ENCODE peak calls at places on chromosome 4, in seven cellular contexts. B is pons, R is RWPE1, Q is Karpas-422, E is Ammon's horn, L is WTC11, S is foreskin fibroblast. D is an unnamed sample.
A peak's percentile ranks its signal among the peaks of the same experiment; 100 is the strongest.

GRCh38 chr4:145179201-145179860 is 1.1 kb downstream of the OTUD4 start:
- DNase-seq in B (peak; percentile 68), R (peak; percentile 50), Q (peak; percentile 94), E (peak; percentile 77), L (peak; percentile 36), S (peak; percentile 56), D (no peak)

GRCh38 chr4:122003335-122003734 is 51.5 kb upstream of the TRPC3 start:
- DNase-seq in B (peak; percentile 32), R (peak; percentile 16), Q (peak; percentile 82), E (no peak), L (peak; percentile 58), S (no peak), D (no peak)

GRCh38 chr4:149796381-149796780 is 19.3 kb downstream of the IQCM start:
- DNase-seq in B (no peak), R (no peak), Q (no peak), E (no peak), L (no peak), S (no peak), D (no peak)

GRCh38 chr4:8592366-8593267 is at the start of gene CPZ:
- DNase-seq in B (no peak), R (no peak), Q (no peak), E (no peak), L (peak; percentile 76), S (peak; percentile 29), D (no peak)

GRCh38 chr4:166670341-166670740 is 564.0 kb downstream of the SPOCK3 start:
- DNase-seq in B (no peak), R (no peak), Q (no peak), E (no peak), L (no peak), S (no peak), D (no peak)

GRCh38 chr4:176671532-176671931 is 121.2 kb downstream of the VEGFC start:
- DNase-seq in B (no peak), R (no peak), Q (no peak), E (no peak), L (no peak), S (no peak), D (no peak)

GRCh38 chr4:140260227-140260626 is 106.2 kb upstream of the MAML3 start:
- DNase-seq in B (no peak), R (peak; percentile 85), Q (no peak), E (no peak), L (no peak), S (peak; percentile 80), D (peak; percentile 60)

GRCh38 chr4:187608001-187608421 is 387.6 kb upstream of the ZFP42 start:
- DNase-seq in B (no peak), R (peak; percentile 3), Q (no peak), E (no peak), L (no peak), S (peak; percentile 26), D (peak; percentile 24)

GRCh38 chr4:189178125-189178746 is 762.4 kb upstream of the FRG1 start:
- DNase-seq in B (no peak), R (no peak), Q (no peak), E (no peak), L (no peak), S (no peak), D (no peak)

GRCh38 chr4:177196615-177197014 is 113.1 kb upstream of the NEIL3 start:
- DNase-seq in B (no peak), R (no peak), Q (no peak), E (no peak), L (no peak), S (no peak), D (no peak)

GRCh38 chr4:73734405-73735070 is 5.8 kb upstream of the CXCL8 start:
- DNase-seq in B (no peak), R (no peak), Q (no peak), E (no peak), L (no peak), S (peak; percentile 41), D (no peak)

GRCh38 chr4:155342142-155342541 is 34.6 kb downstream of the MAP9 start:
- DNase-seq in B (peak; percentile 16), R (peak; percentile 48), Q (no peak), E (no peak), L (no peak), S (peak; percentile 38), D (no peak)

GRCh38 chr4:84877051-84877833 is 89.2 kb downstream of the WDFY3 start:
- DNase-seq in B (no peak), R (no peak), Q (no peak), E (no peak), L (no peak), S (no peak), D (peak; percentile 24)

GRCh38 chr4:37453361-37454262 is 209.1 kb downstream of the NWD2 start:
- DNase-seq in B (peak; percentile 55), R (peak; percentile 66), Q (no peak), E (peak; percentile 82), L (peak; percentile 65), S (peak; percentile 3), D (no peak)

GRCh38 chr4:1246111-1246881 is 2.6 kb downstream of the CTBP1 start:
- DNase-seq in B (no peak), R (no peak), Q (peak; percentile 72), E (peak; percentile 1), L (peak; percentile 11), S (no peak), D (no peak)

GRCh38 chr4:120922390-120923200 is at the start of gene PRDM5:
- DNase-seq in B (peak; percentile 19), R (peak; percentile 58), Q (no peak), E (peak; percentile 24), L (peak; percentile 79), S (peak; percentile 38), D (peak; percentile 28)

GRCh38 chr4:25865586-25865985 is 2.8 kb upstream of the SEL1L3 start:
- DNase-seq in B (no peak), R (peak; percentile 98), Q (peak; percentile 66), E (no peak), L (peak; percentile 34), S (no peak), D (no peak)

GRCh38 chr4:158776106-158776505 is 7.3 kb downstream of the FNIP2 start:
- DNase-seq in B (peak; percentile 24), R (no peak), Q (no peak), E (no peak), L (no peak), S (no peak), D (no peak)

GRCh38 chr4:184693056-184693455 is 40.8 kb downstream of the CENPU start:
- DNase-seq in B (no peak), R (no peak), Q (no peak), E (no peak), L (no peak), S (no peak), D (no peak)

GRCh38 chr4:76090241-76090691 is 15.8 kb downstream of the ART3 start:
- DNase-seq in B (peak; percentile 71), R (peak; percentile 75), Q (no peak), E (peak; percentile 45), L (no peak), S (peak; percentile 68), D (peak; percentile 69)

GRCh38 chr4:176048631-176049030 is 17.0 kb upstream of the WDR17 start:
- DNase-seq in B (no peak), R (no peak), Q (no peak), E (no peak), L (no peak), S (no peak), D (no peak)

GRCh38 chr4:22552802-22553201 is 36.9 kb upstream of the ADGRA3 start:
- DNase-seq in B (no peak), R (no peak), Q (no peak), E (no peak), L (no peak), S (no peak), D (no peak)

GRCh38 chr4:53267026-53267425 is 98.8 kb downstream of the SCFD2 start:
- DNase-seq in B (no peak), R (no peak), Q (no peak), E (no peak), L (no peak), S (no peak), D (no peak)

GRCh38 chr4:150082241-150082640 is 4.0 kb downstream of the DCLK2 start:
- DNase-seq in B (no peak), R (no peak), Q (peak; percentile 65), E (no peak), L (no peak), S (no peak), D (no peak)